ENCODE peak calls at places on chromosomes 13 and 19, in seven cellular contexts. E is psoas muscle, H is body of pancreas, N is cardiac muscle cell, C is small intestine, F is H9, S is esophagus squamous epithelium. B is an unnamed sample. For H3K4me1, the result is how much of the 10 kb centered on the place peaks cover.

GRCh38 chr19:35223856-35224505 is 4.6 kb downstream of the FAM187B start:
- DNase-seq in S (no peak), C (no peak), H (no peak), N (no peak), E (no peak), F (no peak), B (no peak)

GRCh38 chr13:99955747-99956472 is 15.7 kb downstream of the ZIC5 start:
- DNase-seq in E (peak), C (no peak), F (peak), H (no peak), S (no peak), N (peak), B (no peak)

GRCh38 chr19:48915757-48916156 is 15.6 kb downstream of the NUCB1 start:
- DNase-seq in S (no peak), H (no peak), N (no peak), E (no peak), C (no peak), F (no peak), B (no peak)

GRCh38 chr19:14096272-14096992 is 5.9 kb upstream of the SAMD1 start:
- DNase-seq in H (no peak), S (no peak), E (no peak), N (no peak), F (no peak), C (no peak), B (no peak)

GRCh38 chr19:50721441-50722137 is 1.6 kb upstream of the CLEC11A start:
- DNase-seq in E (peak), H (no peak), S (no peak), C (no peak), F (no peak), N (no peak), B (no peak)

GRCh38 chr19:45164577-45165335 is 4.0 kb upstream of the NKPD1 start:
- DNase-seq in N (peak), F (peak), E (peak), S (no peak), H (peak), C (peak), B (peak)

GRCh38 chr19:29188704-29189375 is 24.1 kb downstream of the UQCRFS1 start:
- DNase-seq in E (peak), S (no peak), F (no peak), C (no peak), H (no peak), N (no peak), B (no peak)

GRCh38 chr19:54896036-54896435 is 9.9 kb upstream of the NCR1 start:
- DNase-seq in C (no peak), N (no peak), F (no peak), H (no peak), S (no peak), E (no peak), B (no peak)

GRCh38 chr13:31092631-31093030 is 69.1 kb downstream of the HSPH1 start:
- DNase-seq in S (no peak), E (no peak), N (no peak), C (no peak), F (no peak), H (no peak), B (no peak)

GRCh38 chr13:28526876-28527275 is 31.9 kb upstream of the FLT1 start:
- DNase-seq in C (no peak), S (no peak), H (no peak), E (no peak), F (no peak), N (no peak), B (no peak)

GRCh38 chr13:97079726-97080125 is 85.5 kb upstream of the OXGR1 start:
- DNase-seq in E (no peak), F (no peak), S (no peak), N (no peak), C (no peak), H (no peak), B (no peak)

GRCh38 chr13:34675626-34676025 is 266.4 kb upstream of the NBEA start:
- DNase-seq in N (no peak), S (no peak), E (no peak), C (no peak), H (no peak), F (no peak), B (no peak)

GRCh38 chr13:28564030-28564429 is 69.1 kb upstream of the FLT1 start:
- DNase-seq in H (no peak), C (peak), E (no peak), F (no peak), N (no peak), S (no peak), B (no peak)

GRCh38 chr19:10617409-10618121 is 7.8 kb upstream of the SLC44A2 start:
- DNase-seq in F (no peak), E (no peak), S (no peak), C (no peak), H (no peak), N (no peak), B (no peak)

GRCh38 chr13:28953714-28954113 is 133.6 kb downstream of the MTUS2 start:
- DNase-seq in C (no peak), S (no peak), N (no peak), H (no peak), F (no peak), E (no peak), B (no peak)

GRCh38 chr13:76023644-76024043 is 387.5 kb downstream of the LMO7 start:
- DNase-seq in H (no peak), E (no peak), C (no peak), F (no peak), N (no peak), S (no peak), B (no peak)

GRCh38 chr19:18418034-18418724 is 1.0 kb upstream of the SSBP4 start:
- DNase-seq in S (no peak), C (no peak), N (no peak), E (peak), H (peak), F (no peak), B (no peak)

GRCh38 chr19:15378529-15379082 is 981 bp downstream of the AKAP8 start:
- DNase-seq in S (no peak), C (peak), H (peak), N (peak), F (no peak), E (no peak), B (peak)

GRCh38 chr19:1856698-1857603 is 6.4 kb downstream of the KLF16 start:
- DNase-seq in C (peak), H (peak), E (peak), S (no peak), N (peak), F (peak), B (peak)

GRCh38 chr13:101626925-101627555 is 174.6 kb downstream of the ITGBL1 start:
- DNase-seq in E (no peak), N (no peak), S (no peak), F (no peak), H (no peak), C (peak), B (no peak)

GRCh38 chr19:39175564-39175963 is 21.2 kb upstream of the NCCRP1 start:
- DNase-seq in N (peak), C (no peak), E (no peak), S (no peak), F (no peak), H (no peak), B (no peak)

GRCh38 chr13:77378662-77379061 is 51.8 kb upstream of the MYCBP2 start:
- DNase-seq in F (no peak), S (no peak), C (no peak), H (no peak), N (no peak), E (no peak), B (no peak)

GRCh38 chr13:32731576-32731975 is 145.3 kb downstream of the PDS5B start:
- DNase-seq in H (no peak), E (no peak), F (no peak), C (no peak), S (no peak), N (no peak), B (no peak)

GRCh38 chr19:2633693-2634075 is 68.8 kb downstream of the GNG7 start:
- DNase-seq in C (no peak), N (no peak), H (no peak), F (no peak), E (no peak), S (no peak), B (no peak)

GRCh38 chr13:78258304-78258703 is 339.7 kb upstream of the EDNRB start:
- DNase-seq in H (no peak), N (no peak), C (peak), E (no peak), F (no peak), S (no peak), B (no peak)

GRCh38 chr19:33221641-33222040 is 4.0 kb downstream of the SLC7A10 start:
- DNase-seq in H (no peak), S (no peak), E (no peak), C (no peak), N (no peak), F (no peak), B (no peak)

GRCh38 chr19:16369664-16370576 is 45.3 kb downstream of the KLF2 start:
- DNase-seq in H (no peak), C (no peak), F (no peak), E (no peak), S (no peak), N (no peak), B (no peak)

GRCh38 chr19:49712397-49712859 is 21.5 kb downstream of the CPT1C start:
- DNase-seq in S (no peak), C (no peak), H (peak), F (peak), E (no peak), N (no peak), B (peak)

GRCh38 chr19:55005684-55006488 is 32.2 kb downstream of the GP6 start:
- DNase-seq in H (peak), F (peak), E (no peak), S (peak), C (peak), N (peak), B (peak)

GRCh38 chr19:11849264-11849615 is 714 bp downstream of the ZNF439 start:
- DNase-seq in S (no peak), C (no peak), H (no peak), N (no peak), F (no peak), E (no peak), B (peak)

GRCh38 chr13:41383400-41383799 is 72.3 kb downstream of the NAA16 start:
- DNase-seq in S (no peak), F (no peak), E (no peak), H (no peak), N (no peak), C (no peak), B (no peak)

GRCh38 chr13:32889986-32890565 is 126.1 kb upstream of the KL start:
- DNase-seq in N (no peak), H (no peak), E (no peak), S (no peak), F (no peak), C (no peak), B (no peak)

GRCh38 chr19:40982594-40983101 is 8.4 kb upstream of the CYP2B6 start:
- DNase-seq in F (peak), N (no peak), C (peak), S (no peak), E (no peak), H (no peak), B (no peak)

GRCh38 chr13:72221276-72221962 is 354.4 kb upstream of the DACH1 start:
- DNase-seq in H (peak), C (peak), N (peak), F (peak), S (no peak), E (peak), B (peak)

GRCh38 chr19:35977446-35978222 is 17.4 kb upstream of the SDHAF1 start:
- DNase-seq in N (no peak), C (no peak), E (no peak), S (no peak), H (no peak), F (peak), B (no peak)

GRCh38 chr19:45591004-45591637 is 6.5 kb upstream of the OPA3 start:
- DNase-seq in H (peak), C (peak), F (peak), N (peak), S (no peak), E (peak), B (peak)

GRCh38 chr13:46165485-46166220 is 16.3 kb downstream of the LCP1 start:
- DNase-seq in E (no peak), C (no peak), F (no peak), N (no peak), H (no peak), S (no peak), B (no peak)

GRCh38 chr13:113022391-113023216 is 53.6 kb downstream of the MCF2L start:
- DNase-seq in N (peak), S (no peak), H (no peak), C (no peak), E (no peak), F (peak), B (no peak)

GRCh38 chr13:98157188-98157587 is 14.3 kb downstream of the FARP1 start:
- DNase-seq in H (no peak), C (no peak), S (no peak), F (no peak), E (no peak), N (no peak), B (no peak)

GRCh38 chr13:98157609-98158008 is 14.7 kb downstream of the FARP1 start:
- DNase-seq in H (no peak), F (no peak), S (no peak), E (no peak), C (no peak), N (no peak), B (no peak)

GRCh38 chr13:98158172-98158907 is 15.4 kb downstream of the FARP1 start:
- DNase-seq in E (no peak), H (no peak), F (no peak), N (no peak), C (no peak), S (no peak), B (peak)

DNA sequence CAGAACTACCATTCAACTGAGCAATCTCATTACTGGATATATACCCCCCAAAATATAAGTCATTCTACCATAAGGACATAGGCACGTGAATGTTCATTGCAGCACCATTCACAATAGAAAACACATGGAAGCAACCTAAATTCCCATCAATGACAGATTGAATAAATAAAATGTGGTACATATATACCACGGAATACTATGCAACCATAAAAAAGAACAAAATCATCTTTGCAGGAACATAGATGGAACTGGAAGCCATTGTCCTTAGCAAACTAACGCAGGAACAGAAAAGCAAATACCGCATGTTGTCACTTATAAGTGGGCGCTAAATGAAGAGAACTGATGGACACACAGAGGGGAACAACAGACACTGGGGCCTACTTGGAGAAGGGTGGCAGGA is 14.1 kb downstream of the RNF113B start:
- DNase-seq in H (no peak), E (no peak), C (no peak), S (no peak), N (no peak), F (no peak), B (no peak)
- H3K4me1 ChIP-seq in H (under half), E (under half), C (under half), S (under half), N (under half), F (under half), B (under half)

DNA sequence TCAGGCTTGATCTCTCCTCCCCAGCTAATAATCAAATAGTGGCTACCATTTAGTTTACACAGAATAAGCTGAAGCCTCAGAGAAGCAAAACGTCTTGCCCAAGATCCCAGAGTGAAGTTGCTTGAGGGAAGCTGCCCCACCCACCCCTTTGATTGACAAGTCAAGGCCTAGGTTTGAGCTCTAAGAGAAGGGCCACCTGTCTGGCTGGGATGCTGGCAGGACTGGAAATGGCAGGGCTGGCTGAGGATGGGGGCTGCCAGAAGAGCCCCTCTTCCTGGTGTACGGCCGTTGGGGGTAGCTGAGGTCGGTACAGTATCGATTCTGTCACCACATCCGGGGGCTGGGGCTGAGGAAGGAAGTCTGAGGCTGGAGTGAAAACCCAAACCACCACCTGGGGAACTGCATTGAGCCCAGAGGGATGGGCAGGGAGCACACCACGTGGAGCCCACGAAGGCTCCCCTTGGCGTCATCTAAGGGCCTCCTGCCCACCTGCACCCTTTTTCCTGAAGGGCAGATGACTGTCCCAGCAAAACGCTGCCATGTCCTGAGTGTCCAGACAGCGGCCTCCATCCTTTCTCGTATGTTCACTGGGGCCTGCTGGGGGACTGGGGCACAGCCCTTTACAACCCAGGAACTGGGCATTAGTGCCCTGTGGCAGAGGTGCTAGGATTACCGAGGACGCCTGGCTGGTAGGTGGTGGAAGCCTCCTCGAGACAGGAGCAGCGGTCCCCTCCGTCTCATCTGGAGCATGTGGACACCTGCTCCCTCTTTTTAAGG is 1.4 kb upstream of the PRKD2 start:
- DNase-seq in N (no peak), E (no peak), H (peak), C (peak), S (no peak), F (peak), B (no peak)
- H3K4me1 ChIP-seq in N (under half), E (under half), H (under half), C (under half), S (under half), F (under half), B (under half)

GRCh38 chr13:21046203-21046602 is 15.2 kb downstream of the LATS2 start:
- DNase-seq in S (no peak), F (no peak), H (no peak), N (no peak), C (no peak), E (no peak), B (no peak)
- H3K4me1 ChIP-seq in S (under half), F (under half), H (under half), N (under half), C (under half), E (half or more), B (under half)

GRCh38 chr13:109669956-109670355 is 116.4 kb downstream of the IRS2 start:
- DNase-seq in S (no peak), F (no peak), N (no peak), E (no peak), C (no peak), H (no peak), B (no peak)
- H3K4me1 ChIP-seq in S (under half), F (under half), N (under half), E (under half), C (under half), H (under half), B (under half)